ENCODE peak calls at places on chromosome 6, in eight cellular contexts. W, T, S, F, C, R, K and D are unnamed samples.

GRCh38 chr6:7640607-7641577 is 50.9 kb downstream of the SNRNP48 start:
- DNase-seq in S (no peak), C (no peak), F (no peak), T (no peak), W (no peak), R (no peak), K (peak), D (peak)

GRCh38 chr6:134446228-134446848 is 128.4 kb upstream of the SGK1 start:
- DNase-seq in W (no peak), K (peak), S (no peak), F (no peak), T (no peak), C (no peak), R (no peak), D (no peak)

GRCh38 chr6:148973809-148974208 is 227.0 kb downstream of the UST start:
- DNase-seq in T (no peak), K (peak), S (no peak), C (no peak), W (no peak), R (no peak), F (no peak), D (no peak)

GRCh38 chr6:75480425-75480824 is 13.2 kb downstream of the FILIP1 start:
- DNase-seq in S (no peak), F (no peak), C (no peak), K (peak), R (no peak), W (no peak), T (no peak), D (no peak)

GRCh38 chr6:104955927-104956662 is 812 bp upstream of the LIN28B start:
- DNase-seq in S (no peak), C (peak), W (no peak), R (no peak), K (no peak), F (no peak), T (no peak), D (no peak)

GRCh38 chr6:161104966-161105365 is 113.4 kb downstream of the MAP3K4 start:
- DNase-seq in F (no peak), S (no peak), K (peak), W (no peak), C (no peak), R (no peak), T (no peak), D (no peak)

GRCh38 chr6:79232696-79233462 is 1.6 kb downstream of the HMGN3 start:
- DNase-seq in C (peak), F (no peak), K (no peak), T (no peak), S (no peak), W (no peak), R (no peak), D (no peak)

GRCh38 chr6:110432285-110432899 is 17.0 kb upstream of the DDO start:
- DNase-seq in F (no peak), T (no peak), W (no peak), C (no peak), S (no peak), R (no peak), K (no peak), D (no peak)

GRCh38 chr6:20839624-20840023 is 305.4 kb downstream of the CDKAL1 start:
- DNase-seq in T (no peak), K (no peak), W (no peak), F (no peak), C (no peak), S (no peak), R (no peak), D (no peak)

GRCh38 chr6:2221724-2222274 is 23.6 kb downstream of the GMDS start:
- DNase-seq in W (no peak), S (no peak), T (no peak), R (peak), C (peak), K (no peak), F (no peak), D (peak)

GRCh38 chr6:47392251-47392650 is 82.5 kb upstream of the TNFRSF21 start:
- DNase-seq in T (no peak), F (no peak), S (no peak), C (no peak), R (no peak), K (no peak), W (no peak), D (no peak)

GRCh38 chr6:87907521-87907920 is 140.1 kb upstream of the SPACA1 start:
- DNase-seq in S (no peak), R (no peak), W (no peak), T (peak), K (peak), C (no peak), F (no peak), D (no peak)

GRCh38 chr6:157403684-157404051 is 22.7 kb downstream of the ZDHHC14 start:
- DNase-seq in W (no peak), F (no peak), R (no peak), K (no peak), C (no peak), T (no peak), S (no peak), D (no peak)

GRCh38 chr6:27250955-27251671 is 3.6 kb downstream of the PRSS16 start:
- DNase-seq in R (peak), K (no peak), T (peak), F (no peak), W (peak), S (peak), C (no peak), D (peak)

GRCh38 chr6:105993341-105993740 is 92.8 kb upstream of the PRDM1 start:
- DNase-seq in S (peak), T (no peak), K (peak), F (no peak), W (no peak), C (peak), R (no peak), D (no peak)

GRCh38 chr6:74091133-74091793 is 395.3 kb downstream of the CD109 start:
- DNase-seq in W (no peak), K (peak), S (peak), T (no peak), R (no peak), F (no peak), C (peak), D (no peak)

GRCh38 chr6:159788757-159789376 is 535 bp downstream of the TCP1 start:
- DNase-seq in C (peak), R (no peak), S (peak), T (no peak), K (peak), F (no peak), W (peak), D (peak)

GRCh38 chr6:145147981-145148380 is 587.3 kb downstream of the EPM2A start:
- DNase-seq in R (no peak), T (no peak), W (no peak), F (no peak), S (no peak), C (no peak), K (no peak), D (no peak)

GRCh38 chr6:17831135-17831534 is 124.4 kb upstream of the NUP153 start:
- DNase-seq in W (no peak), S (no peak), K (peak), R (no peak), T (no peak), F (no peak), C (no peak), D (no peak)

GRCh38 chr6:68575765-68576439 is 59.2 kb upstream of the ADGRB3 start:
- DNase-seq in S (no peak), W (peak), F (no peak), T (no peak), C (no peak), K (no peak), R (no peak), D (no peak)

GRCh38 chr6:168088161-168089106 is 9.4 kb upstream of the FRMD1 start:
- DNase-seq in W (no peak), S (peak), R (no peak), K (peak), C (no peak), T (no peak), F (no peak), D (no peak)

GRCh38 chr6:148864941-148865340 is 118.1 kb downstream of the UST start:
- DNase-seq in K (no peak), F (no peak), W (no peak), C (no peak), S (no peak), R (no peak), T (no peak), D (no peak)

GRCh38 chr6:30463651-30464618 is 25.4 kb upstream of the HLA-E start:
- DNase-seq in T (peak), W (no peak), F (no peak), K (peak), S (no peak), R (no peak), C (no peak), D (no peak)

GRCh38 chr6:167827062-167827587 is 414 bp downstream of the AFDN start:
- DNase-seq in S (peak), K (no peak), C (no peak), W (peak), R (peak), T (no peak), F (no peak), D (peak)

GRCh38 chr6:67292169-67292568 is 1342.9 kb upstream of the ADGRB3 start:
- DNase-seq in K (no peak), W (no peak), R (no peak), C (no peak), T (no peak), F (no peak), S (no peak), D (no peak)

GRCh38 chr6:6878921-6879585 is 228.7 kb upstream of the RREB1 start:
- DNase-seq in F (no peak), R (no peak), W (no peak), K (peak), S (no peak), T (no peak), C (no peak), D (no peak)

GRCh38 chr6:44059359-44060342 is 67.6 kb downstream of the MRPL14 start:
- DNase-seq in S (no peak), C (no peak), T (no peak), R (no peak), K (peak), W (no peak), F (no peak), D (no peak)

GRCh38 chr6:52598123-52598823 is 21.4 kb upstream of the TRAM2 start:
- DNase-seq in K (peak), T (no peak), R (peak), S (peak), F (peak), C (peak), W (peak), D (no peak)

GRCh38 chr6:21846541-21847451 is 253.2 kb downstream of the SOX4 start:
- DNase-seq in C (no peak), W (no peak), S (no peak), K (peak), F (no peak), R (no peak), T (no peak), D (no peak)

GRCh38 chr6:156989159-156989806 is 212.1 kb downstream of the ARID1B start:
- DNase-seq in S (no peak), F (no peak), C (no peak), R (no peak), K (no peak), W (no peak), T (no peak), D (no peak)

GRCh38 chr6:87779542-87779941 is 77.5 kb upstream of the AKIRIN2 start:
- DNase-seq in C (no peak), S (no peak), K (no peak), R (no peak), T (no peak), F (no peak), W (no peak), D (no peak)

GRCh38 chr6:88142299-88142668 is 23.9 kb downstream of the CNR1 start:
- DNase-seq in R (no peak), S (no peak), F (no peak), C (no peak), K (no peak), T (no peak), W (no peak), D (no peak)

GRCh38 chr6:12324741-12325140 is 34.6 kb downstream of the EDN1 start:
- DNase-seq in W (no peak), K (no peak), C (no peak), R (no peak), F (no peak), T (no peak), S (no peak), D (no peak)
- TF ChIP-seq POLR2A in W (no peak), K (no peak), C (no peak), R (no peak), F (no peak), T (no peak), S (no peak), D (no peak)

DNA sequence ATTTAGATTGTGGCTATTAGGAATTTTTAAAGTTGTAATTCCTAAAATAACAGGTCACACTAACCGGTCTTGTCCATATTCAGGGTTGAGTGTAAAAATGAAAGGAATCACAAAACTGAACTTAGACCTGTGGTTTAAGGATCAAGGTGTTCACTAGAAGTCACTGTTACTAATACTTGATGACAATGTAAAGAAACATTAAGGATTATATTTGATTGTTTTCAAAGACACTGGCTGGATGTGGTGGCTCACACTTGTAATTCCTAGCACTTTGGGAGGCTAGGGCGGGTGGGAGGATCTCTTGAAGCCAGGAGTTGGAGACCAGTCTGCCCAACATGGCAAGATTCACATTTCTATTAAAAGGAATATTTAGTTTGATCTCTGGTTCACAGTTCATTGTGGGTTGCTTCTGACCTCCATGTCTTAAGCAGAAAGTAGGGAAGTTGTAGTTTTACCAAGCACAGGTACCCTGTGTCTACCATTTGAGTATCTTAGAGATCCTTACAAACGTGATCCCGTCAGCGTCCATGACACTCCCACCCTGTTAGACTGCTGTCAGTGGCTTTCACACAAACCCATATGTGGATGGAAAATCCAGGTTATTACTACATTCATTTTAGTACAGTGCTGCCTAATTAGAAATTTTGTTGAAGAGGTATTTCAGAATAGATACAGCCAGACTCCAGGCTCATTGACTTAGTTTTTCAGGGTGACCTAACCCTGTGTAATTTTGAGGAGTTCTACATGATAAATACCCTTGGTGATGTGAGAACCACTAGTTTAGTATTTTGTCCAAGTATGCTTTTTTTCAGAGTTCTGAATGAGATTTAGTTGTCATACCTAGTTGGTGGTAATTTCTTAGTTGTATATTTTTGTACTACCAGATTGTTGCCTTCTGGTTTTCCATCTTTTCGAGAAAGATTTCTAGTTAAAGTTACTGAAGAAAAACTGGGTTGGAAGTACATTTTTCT is 10.2 kb downstream of the SRSF3 start:
- DNase-seq in R (no peak), W (no peak), F (no peak), S (no peak), T (no peak), C (no peak), K (no peak), D (no peak)
- TF ChIP-seq POLR2A in R (peak), W (no peak), F (no peak), S (no peak), T (peak), C (peak), K (no peak), D (no peak)

GRCh38 chr6:83430606-83431544 is at the start of gene ME1:
- DNase-seq in K (peak), S (peak), T (peak), C (peak), W (peak), F (peak), R (peak), D (peak)
- TF ChIP-seq POLR2A in K (peak), S (no peak), T (peak), C (no peak), W (peak), F (no peak), R (no peak), D (peak)

GRCh38 chr6:125779924-125780539 is 10.7 kb upstream of the NCOA7 start:
- DNase-seq in S (peak), R (peak), F (peak), K (peak), T (peak), W (peak), C (peak), D (peak)
- TF ChIP-seq POLR2A in S (peak), R (no peak), F (peak), K (peak), T (no peak), W (no peak), C (no peak), D (no peak)

DNA sequence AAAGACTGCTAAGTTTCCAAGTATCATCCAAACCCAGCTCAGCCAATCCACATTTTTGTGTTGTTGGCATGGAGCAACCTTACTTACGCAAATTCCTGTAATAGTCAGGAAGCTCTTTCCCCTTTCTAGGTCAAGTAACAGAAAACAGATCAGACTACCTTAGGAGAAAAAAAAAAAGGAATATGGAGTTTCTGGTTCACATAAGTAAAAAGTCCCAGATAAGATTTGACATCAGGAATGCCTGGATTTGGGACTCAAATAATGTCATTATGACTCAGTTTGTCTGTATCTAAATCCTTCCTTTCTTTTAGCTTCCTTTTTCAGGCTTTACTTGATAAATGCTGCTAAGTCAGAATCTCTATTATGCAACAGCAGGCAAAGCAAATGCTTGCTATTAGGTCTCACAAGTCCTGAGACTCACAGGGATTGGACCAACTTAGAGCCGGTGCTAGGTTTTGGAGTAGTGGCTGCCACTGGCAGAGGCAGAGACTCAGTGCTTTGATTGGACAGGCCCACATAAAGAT is 44.5 kb downstream of the NCOA7 start:
- DNase-seq in K (peak), W (no peak), S (no peak), C (no peak), R (no peak), T (no peak), F (no peak), D (no peak)
- TF ChIP-seq POLR2A in K (no peak), W (no peak), S (no peak), C (no peak), R (no peak), T (no peak), F (no peak), D (no peak)

GRCh38 chr6:42140756-42141602 is 1.4 kb downstream of the C6orf132 start:
- DNase-seq in C (no peak), K (no peak), F (peak), T (no peak), S (no peak), R (no peak), W (peak), D (no peak)

GRCh38 chr6:42138630-42139619 is 3.5 kb downstream of the C6orf132 start:
- DNase-seq in C (peak), T (no peak), W (no peak), K (peak), R (no peak), F (no peak), S (no peak), D (no peak)

GRCh38 chr6:42141603-42142117 is 760 bp downstream of the C6orf132 start:
- DNase-seq in F (no peak), S (no peak), K (no peak), W (peak), C (no peak), R (no peak), T (no peak), D (no peak)

GRCh38 chr6:42140051-42140450 is 2.4 kb downstream of the C6orf132 start:
- DNase-seq in W (peak), T (no peak), F (no peak), C (no peak), S (no peak), K (no peak), R (no peak), D (peak)

DNA sequence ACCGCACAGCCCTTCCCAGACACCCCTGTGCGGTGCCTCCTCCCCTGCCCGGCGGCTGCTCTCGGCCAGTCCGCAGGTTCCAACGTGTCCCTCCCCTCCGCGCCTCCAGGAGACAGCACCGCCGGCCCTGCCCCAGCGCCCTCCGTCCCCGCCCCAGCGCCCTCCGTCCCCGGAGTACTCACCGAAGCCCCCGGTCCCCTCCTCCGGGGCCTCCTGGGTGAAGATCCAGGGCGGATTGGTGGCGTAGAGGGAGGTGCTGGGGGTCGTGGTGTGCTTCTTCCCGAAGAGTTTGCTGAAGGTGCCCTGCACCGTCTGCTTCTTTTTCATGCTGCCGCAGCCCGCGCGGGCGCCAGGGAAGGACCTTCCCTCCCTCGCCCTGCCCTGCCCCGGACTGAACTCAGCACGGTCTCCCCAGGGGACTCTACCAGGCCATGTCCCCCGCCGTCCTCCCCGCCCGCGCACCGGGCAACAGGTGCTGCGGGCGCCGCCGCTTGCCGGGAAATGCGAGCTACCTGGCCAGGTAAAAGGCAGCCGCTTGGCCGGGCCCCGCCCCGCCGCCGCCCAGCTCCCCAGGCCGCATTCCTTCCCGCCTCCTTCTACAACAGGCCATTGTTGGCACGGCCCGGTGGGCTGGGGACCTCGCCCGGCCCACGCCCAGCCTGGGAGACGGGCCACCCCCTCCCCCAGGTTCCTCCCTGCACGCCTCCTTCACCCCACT is at the start of gene C6orf132:
- DNase-seq in T (no peak), C (no peak), R (no peak), W (peak), K (no peak), F (no peak), S (no peak), D (no peak)
- TF ChIP-seq POLR2A in T (no peak), C (no peak), R (no peak), W (peak), K (no peak), F (no peak), S (no peak), D (no peak)

DNA sequence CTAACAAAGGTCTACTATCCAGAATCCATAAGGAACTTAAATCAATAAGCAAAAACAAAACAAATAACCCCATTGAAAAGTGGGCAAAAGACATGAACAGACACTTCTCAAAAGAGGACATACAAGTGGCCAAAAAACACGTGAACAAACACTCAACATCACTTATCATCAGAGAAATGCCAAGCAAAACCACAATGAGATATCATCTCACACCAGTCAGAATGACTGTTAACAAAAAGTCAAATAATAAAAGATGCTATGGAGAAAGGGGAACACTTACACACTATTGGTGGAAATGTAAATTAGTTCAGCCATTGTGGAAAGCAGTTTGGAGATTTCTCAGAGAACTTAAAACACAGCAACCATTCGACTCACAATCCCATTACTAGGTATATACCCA is 19.4 kb upstream of the VNN1 start:
- DNase-seq in C (no peak), K (peak), S (no peak), R (no peak), W (no peak), F (no peak), T (no peak), D (no peak)
- TF ChIP-seq POLR2A in C (no peak), K (no peak), S (no peak), R (no peak), W (no peak), F (no peak), T (no peak), D (no peak)